ENCODE peak calls at places on chromosomes 3 and 15, in seven cellular contexts. One of them, this sample, is unnamed.

GRCh38 chr3:48119495-48120193 is 68.6 kb downstream of the CDC25A start:
- DNase-seq in IMR-90: peak
- DNase-seq in H9: no peak
- DNase-seq in H1: no peak
- DNase-seq in neuronal stem cell: no peak
- DNase-seq in trophoblast cell: no peak
- DNase-seq in mesenchymal stem cell: peak
- DNase-seq in this sample: no peak

GRCh38 chr3:194019766-194020165 is 116.2 kb upstream of the HES1 start:
- DNase-seq in neuronal stem cell: no peak
- DNase-seq in IMR-90: no peak
- DNase-seq in trophoblast cell: no peak
- DNase-seq in H9: no peak
- DNase-seq in mesenchymal stem cell: no peak
- DNase-seq in H1: no peak
- DNase-seq in this sample: peak

GRCh38 chr15:100667405-100668320 is 65.3 kb downstream of the ASB7 start:
- DNase-seq in mesenchymal stem cell: peak
- DNase-seq in IMR-90: peak
- DNase-seq in neuronal stem cell: no peak
- DNase-seq in trophoblast cell: no peak
- DNase-seq in H1: no peak
- DNase-seq in H9: no peak
- DNase-seq in this sample: no peak

GRCh38 chr15:62110000-62110851 is 43.4 kb downstream of the C2CD4A start:
- DNase-seq in neuronal stem cell: no peak
- DNase-seq in mesenchymal stem cell: peak
- DNase-seq in IMR-90: peak
- DNase-seq in H1: no peak
- DNase-seq in trophoblast cell: no peak
- DNase-seq in H9: no peak
- DNase-seq in this sample: no peak

GRCh38 chr15:52780172-52780980 is 9.8 kb downstream of the ONECUT1 start:
- DNase-seq in IMR-90: peak
- DNase-seq in mesenchymal stem cell: peak
- DNase-seq in H9: peak
- DNase-seq in H1: no peak
- DNase-seq in trophoblast cell: peak
- DNase-seq in neuronal stem cell: peak
- DNase-seq in this sample: peak

GRCh38 chr15:41511331-41512077 is 2.1 kb downstream of the LTK start:
- DNase-seq in trophoblast cell: no peak
- DNase-seq in mesenchymal stem cell: no peak
- DNase-seq in H1: no peak
- DNase-seq in IMR-90: no peak
- DNase-seq in H9: peak
- DNase-seq in neuronal stem cell: no peak
- DNase-seq in this sample: no peak

GRCh38 chr3:127831723-127832172 is 9.4 kb upstream of the MGLL start:
- DNase-seq in mesenchymal stem cell: peak
- DNase-seq in IMR-90: peak
- DNase-seq in neuronal stem cell: peak
- DNase-seq in H9: peak
- DNase-seq in H1: no peak
- DNase-seq in trophoblast cell: peak
- DNase-seq in this sample: peak

GRCh38 chr3:159872374-159873109 is 116.1 kb upstream of the IL12A start:
- DNase-seq in neuronal stem cell: no peak
- DNase-seq in H9: no peak
- DNase-seq in H1: no peak
- DNase-seq in IMR-90: peak
- DNase-seq in mesenchymal stem cell: peak
- DNase-seq in trophoblast cell: no peak
- DNase-seq in this sample: peak

GRCh38 chr3:32278714-32279113 is 40.2 kb downstream of the CMTM8 start:
- DNase-seq in H9: no peak
- DNase-seq in mesenchymal stem cell: no peak
- DNase-seq in IMR-90: peak
- DNase-seq in neuronal stem cell: no peak
- DNase-seq in H1: no peak
- DNase-seq in trophoblast cell: peak
- DNase-seq in this sample: no peak

GRCh38 chr15:83066034-83066760 is 855 bp downstream of the BTBD1 start:
- DNase-seq in neuronal stem cell: peak
- DNase-seq in H1: no peak
- DNase-seq in mesenchymal stem cell: peak
- DNase-seq in trophoblast cell: peak
- DNase-seq in IMR-90: no peak
- DNase-seq in H9: no peak
- DNase-seq in this sample: no peak

GRCh38 chr3:181901626-181902025 is 189.9 kb downstream of the SOX2 start:
- DNase-seq in H1: no peak
- DNase-seq in H9: no peak
- DNase-seq in mesenchymal stem cell: no peak
- DNase-seq in IMR-90: no peak
- DNase-seq in neuronal stem cell: no peak
- DNase-seq in trophoblast cell: no peak
- DNase-seq in this sample: no peak

GRCh38 chr3:48950051-48950450 is 31.4 kb downstream of the ARIH2 start:
- DNase-seq in neuronal stem cell: no peak
- DNase-seq in mesenchymal stem cell: no peak
- DNase-seq in trophoblast cell: no peak
- DNase-seq in H1: no peak
- DNase-seq in IMR-90: no peak
- DNase-seq in H9: no peak
- DNase-seq in this sample: no peak

GRCh38 chr15:98689431-98689861 is 41.1 kb downstream of the IGF1R start:
- DNase-seq in trophoblast cell: peak
- DNase-seq in neuronal stem cell: no peak
- DNase-seq in H9: no peak
- DNase-seq in IMR-90: peak
- DNase-seq in mesenchymal stem cell: peak
- DNase-seq in H1: no peak
- DNase-seq in this sample: no peak

GRCh38 chr3:136932518-136932917 is 25.3 kb upstream of the IL20RB start:
- DNase-seq in trophoblast cell: peak
- DNase-seq in H1: no peak
- DNase-seq in neuronal stem cell: no peak
- DNase-seq in mesenchymal stem cell: peak
- DNase-seq in IMR-90: peak
- DNase-seq in H9: no peak
- DNase-seq in this sample: no peak

GRCh38 chr15:45372032-45372995 is 6.0 kb downstream of the GATM start:
- DNase-seq in mesenchymal stem cell: no peak
- DNase-seq in neuronal stem cell: no peak
- DNase-seq in trophoblast cell: peak
- DNase-seq in H1: no peak
- DNase-seq in H9: no peak
- DNase-seq in IMR-90: no peak
- DNase-seq in this sample: no peak

GRCh38 chr3:37970802-37971201 is 19.8 kb upstream of the VILL start:
- DNase-seq in trophoblast cell: no peak
- DNase-seq in mesenchymal stem cell: no peak
- DNase-seq in IMR-90: no peak
- DNase-seq in neuronal stem cell: no peak
- DNase-seq in H9: no peak
- DNase-seq in H1: no peak
- DNase-seq in this sample: no peak
- H3K23ac ChIP-seq in trophoblast cell: no peak
- H3K23ac ChIP-seq in mesenchymal stem cell: no peak
- H3K23ac ChIP-seq in IMR-90: no peak
- H3K23ac ChIP-seq in neuronal stem cell: no peak
- H3K23ac ChIP-seq in H9: no peak
- H3K23ac ChIP-seq in H1: no peak
- H3K23ac ChIP-seq in this sample: no peak

GRCh38 chr3:15502616-15503015 is 18.9 kb downstream of the COLQ start:
- DNase-seq in trophoblast cell: peak
- DNase-seq in H9: no peak
- DNase-seq in mesenchymal stem cell: no peak
- DNase-seq in H1: no peak
- DNase-seq in neuronal stem cell: no peak
- DNase-seq in IMR-90: no peak
- DNase-seq in this sample: no peak

GRCh38 chr3:15506571-15506970 is 14.9 kb downstream of the COLQ start:
- DNase-seq in H9: no peak
- DNase-seq in IMR-90: no peak
- DNase-seq in trophoblast cell: no peak
- DNase-seq in mesenchymal stem cell: no peak
- DNase-seq in H1: no peak
- DNase-seq in neuronal stem cell: no peak
- DNase-seq in this sample: no peak

GRCh38 chr3:15510493-15510892 is 11.0 kb downstream of the COLQ start:
- DNase-seq in H1: no peak
- DNase-seq in IMR-90: no peak
- DNase-seq in H9: peak
- DNase-seq in neuronal stem cell: no peak
- DNase-seq in trophoblast cell: no peak
- DNase-seq in mesenchymal stem cell: no peak
- DNase-seq in this sample: peak

GRCh38 chr3:15501126-15501525 is 20.4 kb downstream of the COLQ start:
- DNase-seq in IMR-90: no peak
- DNase-seq in neuronal stem cell: no peak
- DNase-seq in mesenchymal stem cell: no peak
- DNase-seq in trophoblast cell: no peak
- DNase-seq in H1: no peak
- DNase-seq in H9: no peak
- DNase-seq in this sample: no peak

DNA sequence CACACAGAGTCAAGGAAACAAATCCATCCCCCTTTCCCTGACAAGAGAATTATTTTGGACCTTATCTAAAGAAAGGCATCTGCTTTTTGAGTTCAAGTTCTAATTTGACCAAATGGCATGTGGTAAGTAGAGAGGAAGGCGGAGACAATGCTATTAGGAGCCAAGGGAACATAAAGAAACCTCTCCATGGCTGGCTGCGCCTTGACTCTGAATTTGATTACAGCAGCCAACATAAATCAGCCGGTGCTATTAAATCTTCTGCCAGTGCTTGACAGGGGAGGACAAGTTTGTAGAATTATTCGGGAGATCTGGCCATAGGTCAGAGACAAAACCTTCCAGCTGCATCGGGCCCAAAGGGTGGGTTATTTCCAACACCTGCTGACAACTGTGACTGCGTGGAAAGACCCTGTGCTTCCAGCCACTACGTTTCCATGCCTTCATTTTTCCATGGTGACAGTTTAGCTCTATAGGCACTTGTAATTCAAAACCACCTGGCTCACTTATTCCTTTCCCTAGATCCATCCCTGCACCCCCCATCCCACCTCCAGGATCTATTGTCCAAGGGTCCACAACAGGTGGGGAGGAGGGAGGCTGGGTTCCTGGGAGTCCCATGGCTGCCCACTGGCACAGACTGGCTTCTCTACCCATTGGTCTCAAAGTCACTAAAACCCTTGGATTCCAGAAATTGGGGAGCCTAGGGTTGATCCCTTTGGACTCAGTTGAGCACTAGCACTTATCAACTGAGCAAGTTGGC is 15.9 kb downstream of the COLQ start:
- DNase-seq in H1: no peak
- DNase-seq in IMR-90: no peak
- DNase-seq in neuronal stem cell: no peak
- DNase-seq in trophoblast cell: no peak
- DNase-seq in mesenchymal stem cell: no peak
- DNase-seq in H9: no peak
- DNase-seq in this sample: no peak
- H2BK5ac ChIP-seq in H1: no peak
- H2BK5ac ChIP-seq in IMR-90: no peak
- H2BK5ac ChIP-seq in neuronal stem cell: no peak
- H2BK5ac ChIP-seq in trophoblast cell: no peak
- H2BK5ac ChIP-seq in mesenchymal stem cell: no peak
- H2BK5ac ChIP-seq in H9: no peak
- H2BK5ac ChIP-seq in this sample: no peak

GRCh38 chr3:45580142-45580541 is 14.4 kb upstream of the LIMD1 start:
- DNase-seq in H9: no peak
- DNase-seq in trophoblast cell: no peak
- DNase-seq in IMR-90: no peak
- DNase-seq in mesenchymal stem cell: no peak
- DNase-seq in H1: no peak
- DNase-seq in neuronal stem cell: no peak
- DNase-seq in this sample: no peak
- H3K23ac ChIP-seq in H9: no peak
- H3K23ac ChIP-seq in trophoblast cell: no peak
- H3K23ac ChIP-seq in IMR-90: no peak
- H3K23ac ChIP-seq in mesenchymal stem cell: no peak
- H3K23ac ChIP-seq in H1: no peak
- H3K23ac ChIP-seq in neuronal stem cell: no peak
- H3K23ac ChIP-seq in this sample: no peak

DNA sequence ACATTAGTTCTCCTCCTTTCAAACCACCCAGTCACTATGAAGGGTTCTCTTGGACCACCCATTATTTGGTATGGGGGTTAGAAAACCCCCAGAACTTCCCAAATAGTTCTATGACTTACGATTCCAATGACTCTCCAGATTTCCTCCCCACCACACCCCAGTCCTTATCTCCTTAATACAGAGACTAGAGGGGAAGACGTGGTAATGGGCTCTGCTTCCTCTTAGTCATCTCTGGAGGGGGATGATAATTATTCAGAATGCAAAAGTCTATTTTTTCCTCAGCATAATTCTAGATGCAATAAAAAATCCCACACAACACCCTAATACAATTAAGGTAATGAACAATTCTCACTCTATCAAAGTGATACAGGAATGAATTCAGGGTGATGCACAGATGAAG is 48.9 kb upstream of the CFAP161 start:
- DNase-seq in trophoblast cell: no peak
- DNase-seq in H1: no peak
- DNase-seq in neuronal stem cell: no peak
- DNase-seq in H9: no peak
- DNase-seq in IMR-90: no peak
- DNase-seq in mesenchymal stem cell: no peak
- DNase-seq in this sample: no peak
- H2BK5ac ChIP-seq in trophoblast cell: no peak
- H2BK5ac ChIP-seq in H1: no peak
- H2BK5ac ChIP-seq in neuronal stem cell: no peak
- H2BK5ac ChIP-seq in H9: no peak
- H2BK5ac ChIP-seq in IMR-90: no peak
- H2BK5ac ChIP-seq in mesenchymal stem cell: no peak
- H2BK5ac ChIP-seq in this sample: no peak

DNA sequence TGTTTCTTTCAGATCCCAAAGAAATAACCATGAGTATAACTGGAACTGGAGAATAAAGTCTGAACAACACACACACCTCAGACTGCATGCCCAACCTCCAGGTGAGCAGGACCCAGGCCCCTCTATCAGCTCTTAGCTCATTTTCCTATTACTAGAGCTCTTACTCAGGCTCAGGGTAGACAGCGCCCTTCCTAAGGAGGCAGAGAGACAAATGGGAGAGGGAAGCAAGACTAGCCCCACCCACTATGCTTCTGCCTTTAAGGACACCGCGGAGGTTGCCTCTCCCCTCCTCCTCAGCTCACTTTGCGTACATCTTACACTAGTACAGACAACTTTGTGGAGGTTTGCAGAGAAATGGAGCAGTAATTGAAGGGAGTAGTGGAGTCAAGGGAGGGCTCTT is 44.0 kb upstream of the GLCE start:
- DNase-seq in IMR-90: no peak
- DNase-seq in neuronal stem cell: no peak
- DNase-seq in H9: peak
- DNase-seq in H1: no peak
- DNase-seq in trophoblast cell: no peak
- DNase-seq in mesenchymal stem cell: no peak
- DNase-seq in this sample: peak
- H3K23ac ChIP-seq in IMR-90: no peak
- H3K23ac ChIP-seq in neuronal stem cell: no peak
- H3K23ac ChIP-seq in H9: no peak
- H3K23ac ChIP-seq in H1: no peak
- H3K23ac ChIP-seq in trophoblast cell: no peak
- H3K23ac ChIP-seq in mesenchymal stem cell: no peak
- H3K23ac ChIP-seq in this sample: no peak

GRCh38 chr3:117955196-117955595 is 1079.5 kb downstream of the IGSF11 start:
- DNase-seq in mesenchymal stem cell: no peak
- DNase-seq in trophoblast cell: no peak
- DNase-seq in H1: no peak
- DNase-seq in neuronal stem cell: no peak
- DNase-seq in H9: no peak
- DNase-seq in IMR-90: peak
- DNase-seq in this sample: no peak
- H2BK5ac ChIP-seq in mesenchymal stem cell: no peak
- H2BK5ac ChIP-seq in trophoblast cell: no peak
- H2BK5ac ChIP-seq in H1: no peak
- H2BK5ac ChIP-seq in neuronal stem cell: no peak
- H2BK5ac ChIP-seq in H9: no peak
- H2BK5ac ChIP-seq in IMR-90: no peak
- H2BK5ac ChIP-seq in this sample: no peak

This sample was measured in mesendoderm.